ENCODE peak calls at places on chromosomes 11 and 22, in five cellular contexts. V, D, E, S and U are unnamed samples.

GRCh38 chr11:119450590-119450989 is 27.6 kb upstream of the THY1 start:
- DNase-seq in V (no peak), D (no peak), E (no peak), S (no peak), U (no peak)

GRCh38 chr11:9506489-9507343 is 45.9 kb downstream of the ZNF143 start:
- DNase-seq in V (peak; percentile 86), D (peak; percentile 55), E (no peak), S (peak; percentile 81), U (peak; percentile 91)

GRCh38 chr22:29520851-29521250 is 32.7 kb downstream of the THOC5 start:
- DNase-seq in V (peak; percentile 82), D (no peak), E (no peak), S (peak; percentile 14), U (peak; percentile 89)

GRCh38 chr22:29972121-29972520 is 89.1 kb downstream of the MTMR3 start:
- DNase-seq in V (no peak), D (no peak), E (no peak), S (no peak), U (no peak)

GRCh38 chr11:1827095-1827797 is 7.5 kb upstream of the SYT8 start:
- DNase-seq in V (peak; percentile 92), D (peak; percentile 78), E (peak; percentile 85), S (peak; percentile 41), U (peak; percentile 64)

GRCh38 chr11:20161230-20161918 is 1.1 kb upstream of the DBX1 start:
- DNase-seq in V (peak; percentile 13), D (no peak), E (no peak), S (no peak), U (peak; percentile 6)

GRCh38 chr11:85823816-85824215 is 12.9 kb upstream of the SYTL2 start:
- DNase-seq in V (no peak), D (no peak), E (no peak), S (no peak), U (no peak)

GRCh38 chr11:3950996-3951662 is 95.7 kb downstream of the STIM1 start:
- DNase-seq in V (peak; percentile 85), D (no peak), E (no peak), S (peak; percentile 19), U (peak; percentile 95)

GRCh38 chr11:119618208-119618909 is 110.6 kb downstream of the NECTIN1 start:
- DNase-seq in V (peak; percentile 25), D (no peak), E (no peak), S (no peak), U (no peak)

GRCh38 chr11:126140932-126141291 is 70.5 kb downstream of the RPUSD4 start:
- DNase-seq in V (peak; percentile 73), D (no peak), E (no peak), S (no peak), U (peak; percentile 50)

GRCh38 chr11:67289226-67289650 is at the start of gene ANKRD13D:
- DNase-seq in V (no peak), D (no peak), E (no peak), S (no peak), U (no peak)

GRCh38 chr22:48890693-48891554 is 936.7 kb downstream of the BRD1 start:
- DNase-seq in V (no peak), D (no peak), E (no peak), S (no peak), U (no peak)

GRCh38 chr11:122984186-122985011 is 2.8 kb upstream of the BSX start:
- DNase-seq in V (peak; percentile 29), D (no peak), E (no peak), S (peak; percentile 5), U (peak; percentile 9)

GRCh38 chr11:120389693-120390584 is 53.7 kb downstream of the ARHGEF12 start:
- DNase-seq in V (no peak), D (no peak), E (no peak), S (no peak), U (no peak)

GRCh38 chr11:65487467-65488272 is 11.2 kb upstream of the MALAT1 start:
- DNase-seq in V (peak; percentile 100), D (peak; percentile 95), E (peak; percentile 100), S (peak; percentile 100), U (peak; percentile 100)
- H3K4me3 ChIP-seq in V (peak overlapping the region; percentile 10), D (no peak overlapping the region), E (peak overlapping the region; percentile 25), S (peak overlapping the region; percentile 3), U (peak overlapping the region; percentile 1)

GRCh38 chr11:104096900-104097299 is 60.5 kb downstream of the DDI1 start:
- DNase-seq in V (no peak), D (no peak), E (no peak), S (no peak), U (no peak)

GRCh38 chr11:104093426-104094280 is 57.2 kb downstream of the DDI1 start:
- DNase-seq in V (peak; percentile 27), D (no peak), E (no peak), S (no peak), U (no peak)

GRCh38 chr11:104094576-104094975 is 58.1 kb downstream of the DDI1 start:
- DNase-seq in V (no peak), D (no peak), E (no peak), S (no peak), U (peak; percentile 33)

GRCh38 chr11:104098132-104098531 is 61.7 kb downstream of the DDI1 start:
- DNase-seq in V (no peak), D (no peak), E (no peak), S (no peak), U (no peak)

GRCh38 chr11:104095791-104096190 is 59.4 kb downstream of the DDI1 start:
- DNase-seq in V (peak; percentile 24), D (no peak), E (no peak), S (no peak), U (peak; percentile 39)
- TF ChIP-seq CTCF in V (peak; percentile 2), D (no peak), E (no peak), S (no peak), U (peak; percentile 22)

GRCh38 chr11:118224512-118225180 is at the start of gene JAML:
- DNase-seq in V (no peak), D (no peak), E (no peak), S (no peak), U (no peak)

GRCh38 chr11:118222437-118222836 is 2.4 kb downstream of the JAML start:
- DNase-seq in V (no peak), D (no peak), E (no peak), S (no peak), U (no peak)

GRCh38 chr11:118223576-118223975 is 1.2 kb downstream of the JAML start:
- DNase-seq in V (no peak), D (no peak), E (no peak), S (no peak), U (no peak)

GRCh38 chr11:118226294-118226693 is 1.5 kb upstream of the JAML start:
- DNase-seq in V (no peak), D (no peak), E (no peak), S (peak; percentile 5), U (no peak)

DNA sequence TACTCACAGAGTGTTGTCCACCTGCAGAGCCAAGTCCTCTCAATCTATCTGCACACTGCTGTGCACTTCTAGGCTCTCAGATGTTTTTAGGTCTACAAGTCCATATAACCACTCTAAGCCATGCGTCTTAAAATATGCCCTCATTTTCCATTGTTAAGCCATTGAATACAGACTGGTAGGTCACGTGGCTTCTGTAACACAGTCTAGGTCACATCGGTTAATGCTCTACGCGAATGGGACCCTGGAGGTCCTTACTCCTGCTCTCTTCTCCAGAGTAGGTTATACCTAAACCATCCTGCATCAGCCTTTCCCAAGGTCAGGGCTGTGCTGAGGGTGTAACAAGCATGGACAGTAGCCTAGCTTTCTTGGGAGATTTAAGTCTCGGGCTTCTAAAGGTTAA is 819 bp downstream of the JAML start:
- DNase-seq in V (no peak), D (no peak), E (no peak), S (no peak), U (no peak)
- H3K4me3 ChIP-seq in V (no peak overlapping the region), D (no peak overlapping the region), E (no peak overlapping the region), S (no peak overlapping the region), U (no peak overlapping the region)

DNA sequence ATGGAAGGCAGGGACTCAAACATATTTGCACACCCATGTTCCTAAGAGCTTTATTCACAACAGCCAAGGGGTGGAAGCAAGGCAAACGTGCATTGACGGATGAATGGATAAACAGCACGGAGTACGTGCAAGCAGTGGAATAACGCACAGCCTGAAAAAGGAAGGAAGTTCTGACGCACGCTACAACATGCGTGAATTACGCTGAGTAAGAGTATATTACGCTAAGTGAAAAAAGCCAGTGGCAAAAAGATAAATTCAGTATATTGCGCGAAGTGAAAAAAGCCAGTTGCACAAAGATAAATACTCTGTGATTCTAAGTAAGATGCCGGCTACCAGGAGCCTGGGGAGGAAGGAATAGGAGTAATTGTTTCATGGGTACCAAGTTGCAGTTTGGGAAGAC is 19.5 kb downstream of the PHF21B start:
- DNase-seq in V (no peak), D (no peak), E (no peak), S (no peak), U (no peak)
- TF ChIP-seq CTCF in V (no peak), D (no peak), E (no peak), S (no peak), U (no peak)